ENCODE peak calls at places on chromosome 9, in nine cellular contexts. H is neural crest cell, R is colonic mucosa, D is GM23338, X is progenitor cell of endocrine pancreas, J is cardiac fibroblast, A is mesothelial cell of epicardium, E is IMR-90, Y is tibial artery. L is an unnamed sample.

GRCh38 chr9:87546704-87547103 is 49.0 kb downstream of the DAPK1 start:
- DNase-seq in Y (no peak), H (no peak), R (no peak), J (peak), E (no peak), A (no peak), X (no peak), D (no peak), L (no peak)

GRCh38 chr9:85943757-85944430 is 2.9 kb downstream of the NAA35 start:
- DNase-seq in J (no peak), D (no peak), R (no peak), A (no peak), H (no peak), Y (no peak), E (no peak), X (no peak), L (no peak)

GRCh38 chr9:115209601-115210306 is 91.8 kb upstream of the TNC start:
- DNase-seq in D (no peak), X (no peak), Y (no peak), R (no peak), A (no peak), E (peak), J (no peak), H (no peak), L (no peak)

GRCh38 chr9:136545065-136545965 is 533 bp downstream of the NOTCH1 start:
- DNase-seq in E (no peak), Y (no peak), R (no peak), A (no peak), J (peak), X (no peak), D (no peak), H (no peak), L (peak)

GRCh38 chr9:132078369-132079356 is 1.0 kb downstream of the MED27 start:
- DNase-seq in H (no peak), R (peak), E (peak), X (no peak), A (peak), J (peak), Y (peak), D (no peak), L (no peak)

GRCh38 chr9:98962181-98962560 is 18.5 kb downstream of the COL15A1 start:
- DNase-seq in J (peak), Y (no peak), R (no peak), H (no peak), X (no peak), E (peak), A (no peak), D (no peak), L (no peak)

GRCh38 chr9:25461416-25461815 is 216.8 kb downstream of the TUSC1 start:
- DNase-seq in A (no peak), J (no peak), X (no peak), R (no peak), H (no peak), D (no peak), E (no peak), Y (no peak), L (no peak)

GRCh38 chr9:85501474-85501873 is 240.3 kb downstream of the AGTPBP1 start:
- DNase-seq in H (no peak), X (no peak), A (no peak), J (no peak), Y (no peak), R (no peak), D (no peak), E (no peak), L (no peak)

GRCh38 chr9:133584167-133584558 is 25.0 kb downstream of the FAM163B start:
- DNase-seq in E (no peak), Y (no peak), J (no peak), D (no peak), R (peak), H (no peak), X (no peak), A (no peak), L (no peak)

GRCh38 chr9:138098116-138098907 is 220.7 kb downstream of the CACNA1B start:
- DNase-seq in H (no peak), E (no peak), X (no peak), J (no peak), R (peak), Y (no peak), D (no peak), A (no peak), L (no peak)

GRCh38 chr9:10242255-10242654 is 370.5 kb downstream of the PTPRD start:
- DNase-seq in H (no peak), Y (no peak), E (no peak), X (no peak), A (no peak), D (no peak), J (no peak), R (no peak), L (no peak)

GRCh38 chr9:135857371-135857786 is 50.0 kb downstream of the CAMSAP1 start:
- DNase-seq in R (no peak), H (no peak), Y (no peak), D (no peak), J (peak), E (peak), A (no peak), X (no peak), L (no peak)

GRCh38 chr9:11016081-11016480 is 403.3 kb upstream of the PTPRD start:
- DNase-seq in A (no peak), E (no peak), D (no peak), J (no peak), Y (no peak), H (no peak), X (no peak), R (no peak), L (no peak)

GRCh38 chr9:123347289-123348060 is 8.5 kb upstream of the CRB2 start:
- DNase-seq in Y (no peak), D (no peak), R (no peak), J (no peak), A (no peak), E (no peak), X (no peak), H (no peak), L (no peak)

GRCh38 chr9:120841930-120842684 is 615 bp downstream of the PSMD5 start:
- DNase-seq in R (no peak), H (no peak), D (peak), E (peak), X (no peak), Y (no peak), A (no peak), J (peak), L (no peak)

GRCh38 chr9:4280605-4281004 is 19.3 kb downstream of the GLIS3 start:
- DNase-seq in X (no peak), J (no peak), Y (no peak), H (no peak), R (no peak), D (no peak), A (no peak), E (no peak), L (no peak)

GRCh38 chr9:33140406-33141360 is 26.5 kb downstream of the B4GALT1 start:
- DNase-seq in J (no peak), E (no peak), D (no peak), R (no peak), X (no peak), H (no peak), Y (peak), A (no peak), L (no peak)

GRCh38 chr9:95349109-95350038 is 31.9 kb upstream of the FANCC start:
- DNase-seq in E (no peak), A (no peak), J (peak), Y (no peak), D (peak), R (no peak), H (no peak), X (peak), L (no peak)

GRCh38 chr9:89919171-89919681 is 314.4 kb downstream of the GADD45G start:
- DNase-seq in A (no peak), H (no peak), X (no peak), Y (no peak), J (no peak), E (no peak), R (peak), D (peak), L (peak)

GRCh38 chr9:71854811-71855210 is 56.2 kb downstream of the ABHD17B start:
- DNase-seq in E (no peak), D (no peak), A (no peak), J (no peak), Y (no peak), X (no peak), H (no peak), R (no peak), L (no peak)

GRCh38 chr9:112048924-112049785 is 125.9 kb downstream of the SUSD1 start:
- DNase-seq in D (no peak), J (peak), X (no peak), Y (no peak), E (peak), A (no peak), H (no peak), R (peak), L (no peak)

GRCh38 chr9:121735065-121735791 is 83.8 kb downstream of the DAB2IP start:
- DNase-seq in X (no peak), H (no peak), E (peak), D (peak), J (peak), A (no peak), Y (no peak), R (peak), L (peak)

GRCh38 chr9:115604831-115605483 is 487.0 kb upstream of the TNC start:
- DNase-seq in H (no peak), E (peak), J (peak), D (no peak), A (no peak), X (no peak), R (no peak), Y (no peak), L (no peak)

GRCh38 chr9:33289501-33289900 is 815 bp upstream of the NFX1 start:
- DNase-seq in J (peak), Y (no peak), H (no peak), A (no peak), E (no peak), R (no peak), D (peak), X (no peak), L (no peak)

GRCh38 chr9:79686381-79687130 is 114.8 kb downstream of the TLE4 start:
- DNase-seq in E (peak), J (peak), R (no peak), X (no peak), D (no peak), A (no peak), H (no peak), Y (peak), L (no peak)

GRCh38 chr9:123607479-123607878 is 251.5 kb downstream of the CRB2 start:
- DNase-seq in J (no peak), X (no peak), R (no peak), Y (no peak), E (no peak), D (no peak), H (no peak), A (no peak), L (no peak)

GRCh38 chr9:71303351-71303750 is 181.9 kb upstream of the TRPM3 start:
- DNase-seq in X (no peak), D (no peak), Y (no peak), A (no peak), E (peak), R (no peak), J (peak), H (no peak), L (no peak)

GRCh38 chr9:92664394-92665152 is 5.4 kb downstream of the IPPK start:
- DNase-seq in J (no peak), Y (no peak), R (no peak), X (no peak), A (no peak), D (no peak), H (no peak), E (peak), L (peak)

GRCh38 chr9:136050706-136051567 is 44.2 kb downstream of the NACC2 start:
- DNase-seq in R (no peak), E (peak), H (peak), Y (no peak), D (peak), X (no peak), A (no peak), J (no peak), L (peak)

GRCh38 chr9:14170973-14171596 is 142.9 kb downstream of the NFIB start:
- DNase-seq in E (peak), D (no peak), H (no peak), Y (no peak), R (no peak), X (no peak), A (no peak), J (peak), L (no peak)

GRCh38 chr9:100674419-100675122 is 96.7 kb downstream of the CAVIN4 start:
- DNase-seq in R (no peak), X (no peak), Y (no peak), J (no peak), H (no peak), A (no peak), E (no peak), D (no peak), L (no peak)

GRCh38 chr9:106678273-106678672 is 184.7 kb upstream of the ZNF462 start:
- DNase-seq in D (peak), Y (no peak), J (no peak), R (no peak), X (no peak), E (no peak), H (no peak), A (no peak), L (no peak)

GRCh38 chr9:38371495-38371894 is 21.0 kb upstream of the ALDH1B1 start:
- DNase-seq in J (peak), H (no peak), A (no peak), Y (no peak), X (no peak), E (peak), D (no peak), R (peak), L (peak)

GRCh38 chr9:137045294-137046093 is 483 bp downstream of the NPDC1 start:
- DNase-seq in D (peak), A (no peak), J (peak), H (no peak), Y (no peak), E (peak), R (peak), X (no peak), L (no peak)

GRCh38 chr9:134061019-134061687 is 6.7 kb downstream of the BRD3 start:
- DNase-seq in A (no peak), R (no peak), Y (no peak), X (no peak), J (no peak), H (no peak), E (no peak), D (no peak), L (no peak)

GRCh38 chr9:12812710-12813109 is 37.9 kb downstream of the LURAP1L start:
- DNase-seq in D (no peak), J (peak), Y (no peak), X (no peak), R (no peak), E (no peak), A (no peak), H (no peak), L (no peak)

GRCh38 chr9:12814877-12815237 is 40.0 kb downstream of the LURAP1L start:
- DNase-seq in J (no peak), A (no peak), E (no peak), R (no peak), D (no peak), H (no peak), Y (no peak), X (no peak), L (no peak)

GRCh38 chr9:12813533-12813932 is 38.7 kb downstream of the LURAP1L start:
- DNase-seq in D (no peak), Y (no peak), R (no peak), A (no peak), H (no peak), X (no peak), E (no peak), J (no peak), L (no peak)

GRCh38 chr9:12815895-12816294 is 41.1 kb downstream of the LURAP1L start:
- DNase-seq in H (no peak), D (no peak), E (peak), A (no peak), R (no peak), X (no peak), Y (no peak), J (peak), L (no peak)

GRCh38 chr9:12813960-12814876 is 39.4 kb downstream of the LURAP1L start:
- DNase-seq in R (peak), H (no peak), A (no peak), D (no peak), X (no peak), J (peak), Y (peak), E (peak), L (no peak)
- TF ChIP-seq CTCF in R (no peak), H (peak), A (no peak), D (no peak), X (no peak), J (peak), Y (peak), E (peak), L (no peak)

GRCh38 chr9:22307013-22307711 is 139.5 kb upstream of the DMRTA1 start:
- DNase-seq in D (peak), A (no peak), X (no peak), R (peak), H (peak), E (peak), Y (no peak), J (peak), L (no peak)
- TF ChIP-seq CTCF in D (peak), A (peak), X (peak), R (peak), H (peak), E (peak), Y (peak), J (peak), L (peak)

GRCh38 chr9:16131269-16131668 is 578.4 kb downstream of the CCDC171 start:
- DNase-seq in Y (no peak), D (peak), J (peak), X (no peak), R (no peak), A (no peak), E (peak), H (no peak), L (no peak)
- TF ChIP-seq CTCF in Y (no peak), D (peak), J (peak), X (peak), R (no peak), A (no peak), E (peak), H (no peak), L (no peak)

GRCh38 chr9:36142510-36143161 is 6.1 kb downstream of the GLIPR2 start:
- DNase-seq in H (no peak), E (no peak), D (no peak), J (no peak), X (no peak), R (peak), A (no peak), Y (no peak), L (no peak)
- TF ChIP-seq CTCF in H (no peak), E (no peak), D (no peak), J (no peak), X (no peak), R (no peak), A (no peak), Y (no peak), L (no peak)

DNA sequence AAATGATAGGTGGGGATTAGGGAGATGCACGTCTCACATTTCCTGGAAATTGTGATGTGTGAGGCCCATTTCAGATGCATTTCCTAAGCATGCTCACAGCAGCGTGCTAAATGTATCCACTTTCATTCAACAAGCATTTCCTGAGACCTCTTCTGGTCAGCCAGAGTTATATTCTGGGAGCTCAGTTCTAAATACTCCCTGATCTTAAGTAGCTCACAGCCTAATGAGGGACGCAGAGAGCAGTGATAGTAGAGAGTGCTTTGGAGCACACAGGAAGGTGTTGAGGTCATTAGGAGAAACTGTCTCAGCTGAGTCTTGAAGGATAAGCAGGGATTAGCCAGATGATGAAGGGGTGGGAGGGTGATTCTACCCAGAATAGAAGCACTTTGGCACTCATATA is 46.2 kb upstream of the FSD1L start:
- DNase-seq in J (peak), D (peak), Y (no peak), H (no peak), X (no peak), R (no peak), A (no peak), E (peak), L (no peak)
- TF ChIP-seq CTCF in J (no peak), D (peak), Y (no peak), H (no peak), X (no peak), R (no peak), A (no peak), E (peak), L (no peak)

L was measured in GM10248.